ENCODE peak calls at places on chromosomes 4 and X, in four cellular contexts. One of them, this sample, is unnamed.
A peak's percentile ranks its signal among the peaks of the same experiment; 100 is the strongest.

GRCh38 chr4:109969909-109970308 is 57.2 kb downstream of the EGF start:
- DNase-seq in GM23248: no peak
- DNase-seq in HCT116: no peak
- DNase-seq in PC-3: no peak
- DNase-seq in this sample: no peak

GRCh38 chr4:109645874-109646591 is 57.2 kb downstream of the CASP6 start:
- DNase-seq in GM23248: no peak
- DNase-seq in HCT116: no peak
- DNase-seq in PC-3: no peak
- DNase-seq in this sample: no peak

GRCh38 chr4:169665039-169665732 is 44.8 kb downstream of the CLCN3 start:
- DNase-seq in GM23248: no peak
- DNase-seq in PC-3: no peak
- DNase-seq in HCT116: no peak
- DNase-seq in this sample: no peak

GRCh38 chrX:69503835-69504625 is at the start of gene NALF2:
- DNase-seq in HCT116: peak; percentile 37
- DNase-seq in PC-3: peak; percentile 50
- DNase-seq in GM23248: peak; percentile 60
- DNase-seq in this sample: peak; percentile 75

GRCh38 chr4:64903986-64904385 is 494.7 kb upstream of the TECRL start:
- DNase-seq in PC-3: no peak
- DNase-seq in HCT116: no peak
- DNase-seq in GM23248: no peak
- DNase-seq in this sample: no peak

GRCh38 chr4:63558709-63559108 is 850.5 kb downstream of the TECRL start:
- DNase-seq in GM23248: no peak
- DNase-seq in PC-3: no peak
- DNase-seq in HCT116: no peak
- DNase-seq in this sample: no peak

GRCh38 chr4:169621754-169622481 is 1.5 kb downstream of the CLCN3 start:
- DNase-seq in PC-3: peak; percentile 65
- DNase-seq in HCT116: no peak
- DNase-seq in GM23248: peak; percentile 59
- DNase-seq in this sample: no peak

GRCh38 chr4:143306788-143307187 is 29.9 kb upstream of the GAB1 start:
- DNase-seq in PC-3: no peak
- DNase-seq in GM23248: no peak
- DNase-seq in HCT116: no peak
- DNase-seq in this sample: no peak

GRCh38 chr4:4659871-4660651 is 118.2 kb upstream of the STX18 start:
- DNase-seq in PC-3: peak; percentile 81
- DNase-seq in GM23248: peak; percentile 95
- DNase-seq in HCT116: peak; percentile 77
- DNase-seq in this sample: no peak

GRCh38 chr4:109703664-109704351 is 563 bp upstream of the CASP6 start:
- DNase-seq in PC-3: peak; percentile 7
- DNase-seq in GM23248: peak; percentile 28
- DNase-seq in HCT116: no peak
- DNase-seq in this sample: no peak

GRCh38 chr4:57966987-57967760 is 857.0 kb upstream of the IGFBP7 start:
- DNase-seq in PC-3: no peak
- DNase-seq in GM23248: no peak
- DNase-seq in HCT116: no peak
- DNase-seq in this sample: no peak

GRCh38 chr4:177907736-177908424 is 465.6 kb upstream of the AGA start:
- DNase-seq in GM23248: no peak
- DNase-seq in HCT116: no peak
- DNase-seq in PC-3: no peak
- DNase-seq in this sample: no peak

GRCh38 chrX:70998402-70999027 is 67.6 kb upstream of the SLC7A3 start:
- DNase-seq in PC-3: peak; percentile 42
- DNase-seq in GM23248: peak; percentile 30
- DNase-seq in HCT116: no peak
- DNase-seq in this sample: peak; percentile 26

GRCh38 chrX:14095702-14096101 is 66.0 kb upstream of the GEMIN8 start:
- DNase-seq in HCT116: peak; percentile 57
- DNase-seq in GM23248: peak; percentile 71
- DNase-seq in PC-3: peak; percentile 78
- DNase-seq in this sample: peak; percentile 39

GRCh38 chr4:27986476-27986875 is 1125.8 kb downstream of the STIM2 start:
- DNase-seq in PC-3: no peak
- DNase-seq in GM23248: no peak
- DNase-seq in HCT116: no peak
- DNase-seq in this sample: no peak

GRCh38 chr4:85681194-85681803 is 206.3 kb downstream of the ARHGAP24 start:
- DNase-seq in GM23248: peak; percentile 92
- DNase-seq in HCT116: no peak
- DNase-seq in PC-3: no peak
- DNase-seq in this sample: no peak

GRCh38 chr4:93947318-93947717 is 118.8 kb downstream of the ATOH1 start:
- DNase-seq in HCT116: no peak
- DNase-seq in GM23248: no peak
- DNase-seq in PC-3: no peak
- DNase-seq in this sample: no peak

GRCh38 chr4:42627887-42628646 is 28.8 kb downstream of the ATP8A1 start:
- DNase-seq in GM23248: no peak
- DNase-seq in HCT116: no peak
- DNase-seq in PC-3: no peak
- DNase-seq in this sample: no peak

DNA sequence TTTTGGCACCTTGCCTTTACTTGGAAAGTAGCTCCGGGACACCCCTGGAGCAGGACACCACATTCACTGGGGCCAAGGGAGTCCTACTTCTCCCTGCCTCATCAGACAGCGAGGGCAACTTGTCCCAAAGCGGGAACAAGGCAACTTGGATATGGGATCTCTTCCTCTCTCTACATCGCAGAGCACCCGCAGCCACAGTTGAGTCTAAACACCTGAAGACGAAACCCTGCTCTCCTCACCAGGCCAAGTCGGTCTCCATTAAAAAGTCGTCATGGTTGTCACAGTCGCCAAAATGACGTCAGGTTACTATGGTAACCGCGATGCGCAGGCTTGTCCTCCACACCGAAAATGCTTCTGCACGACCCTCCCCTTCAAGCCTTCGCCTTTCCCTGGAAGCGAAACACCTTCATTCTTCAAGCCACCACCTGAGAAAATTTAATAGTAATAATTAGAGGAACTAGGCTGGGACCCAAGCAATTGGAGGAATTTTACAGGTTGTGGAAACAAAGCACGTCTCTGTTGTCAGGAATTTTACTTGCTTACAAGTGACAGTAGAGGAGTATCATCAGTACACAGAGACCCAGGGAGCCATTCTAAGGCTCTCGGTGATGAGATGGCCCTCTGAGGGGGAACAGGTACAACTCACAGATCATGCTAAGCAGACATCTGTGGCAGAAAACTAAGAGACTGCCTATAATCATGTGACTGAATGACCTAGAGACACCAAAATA is 30.5 kb upstream of the TCEAL4 start:
- DNase-seq in PC-3: no peak
- DNase-seq in HCT116: no peak
- DNase-seq in GM23248: no peak
- DNase-seq in this sample: peak; percentile 73
- H3K27ac ChIP-seq in PC-3: no peak overlapping the region
- H3K27ac ChIP-seq in HCT116: no peak overlapping the region
- H3K27ac ChIP-seq in GM23248: no peak overlapping the region
- H3K27ac ChIP-seq in this sample: no peak overlapping the region

GRCh38 chr4:24328711-24329110 is 255.6 kb downstream of the DHX15 start:
- DNase-seq in GM23248: no peak
- DNase-seq in HCT116: no peak
- DNase-seq in PC-3: no peak
- DNase-seq in this sample: peak; percentile 65

GRCh38 chr4:24328300-24328699 is 256.1 kb downstream of the DHX15 start:
- DNase-seq in PC-3: no peak
- DNase-seq in HCT116: no peak
- DNase-seq in GM23248: no peak
- DNase-seq in this sample: peak; percentile 42

GRCh38 chr4:24330198-24330972 is 254.0 kb downstream of the DHX15 start:
- DNase-seq in GM23248: peak; percentile 32
- DNase-seq in HCT116: no peak
- DNase-seq in PC-3: no peak
- DNase-seq in this sample: no peak
- H3K4me2 ChIP-seq in GM23248: no peak overlapping the region
- H3K4me2 ChIP-seq in HCT116: no peak overlapping the region
- H3K4me2 ChIP-seq in PC-3: no peak overlapping the region
- H3K4me2 ChIP-seq in this sample: no peak overlapping the region

DNA sequence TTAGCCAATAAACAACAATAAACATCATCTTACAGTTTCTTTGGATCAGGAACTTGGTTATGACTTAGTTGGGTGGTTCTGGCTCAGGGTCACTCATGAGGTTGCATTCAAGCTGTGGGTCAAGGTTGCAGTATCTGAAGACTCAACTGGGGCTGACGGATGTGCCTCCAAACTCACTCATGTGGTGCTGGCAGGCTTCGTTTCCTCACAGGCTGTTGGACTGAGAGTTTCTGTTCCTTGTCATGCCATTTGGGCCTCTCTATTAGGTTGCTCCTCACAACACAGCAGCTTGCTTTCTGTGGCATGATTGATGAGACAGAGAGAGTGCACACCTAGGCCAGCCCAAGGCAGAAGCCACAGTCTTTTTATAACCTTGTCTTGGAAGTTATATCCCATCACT is 20.7 kb downstream of the FRMPD3 start:
- DNase-seq in GM23248: no peak
- DNase-seq in HCT116: no peak
- DNase-seq in PC-3: no peak
- DNase-seq in this sample: no peak
- H3K4me3 ChIP-seq in GM23248: no peak overlapping the region
- H3K4me3 ChIP-seq in HCT116: no peak overlapping the region
- H3K4me3 ChIP-seq in PC-3: no peak overlapping the region
- H3K4me3 ChIP-seq in this sample: no peak overlapping the region

GRCh38 chrX:24838624-24839023 is 144.9 kb downstream of the POLA1 start:
- DNase-seq in HCT116: no peak
- DNase-seq in GM23248: peak; percentile 27
- DNase-seq in PC-3: peak; percentile 62
- DNase-seq in this sample: peak; percentile 12

GRCh38 chrX:24837966-24838365 is 144.2 kb downstream of the POLA1 start:
- DNase-seq in PC-3: no peak
- DNase-seq in HCT116: no peak
- DNase-seq in GM23248: no peak
- DNase-seq in this sample: no peak

GRCh38 chrX:24846551-24847170 is 152.9 kb downstream of the POLA1 start:
- DNase-seq in HCT116: no peak
- DNase-seq in GM23248: peak; percentile 52
- DNase-seq in PC-3: no peak
- DNase-seq in this sample: no peak

GRCh38 chrX:24839331-24839730 is 145.6 kb downstream of the POLA1 start:
- DNase-seq in PC-3: no peak
- DNase-seq in HCT116: no peak
- DNase-seq in GM23248: no peak
- DNase-seq in this sample: no peak

GRCh38 chrX:24842486-24842885 is 148.8 kb downstream of the POLA1 start:
- DNase-seq in GM23248: no peak
- DNase-seq in PC-3: no peak
- DNase-seq in HCT116: no peak
- DNase-seq in this sample: no peak
- H3K27ac ChIP-seq in GM23248: no peak overlapping the region
- H3K27ac ChIP-seq in PC-3: no peak overlapping the region
- H3K27ac ChIP-seq in HCT116: no peak overlapping the region
- H3K27ac ChIP-seq in this sample: no peak overlapping the region

DNA sequence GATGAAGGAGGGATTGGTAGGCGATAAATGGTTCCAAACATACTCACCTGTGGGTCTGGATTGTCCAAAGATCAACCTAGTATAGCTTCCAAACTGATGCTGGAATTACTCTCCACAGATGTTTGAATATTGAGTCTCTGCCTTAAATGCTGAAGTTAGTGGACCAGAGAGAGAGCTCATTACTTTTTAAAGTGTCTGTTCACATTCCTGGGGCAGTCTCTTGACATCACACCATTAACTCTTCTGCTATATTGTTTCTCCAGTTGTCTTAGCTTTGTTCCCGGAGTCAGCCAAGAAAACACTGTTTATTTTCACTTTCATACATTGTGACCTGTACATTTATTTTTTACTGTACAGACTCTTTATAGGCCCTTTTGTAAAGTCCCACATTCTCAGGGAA is 35.4 kb downstream of the ARHGEF38 start:
- DNase-seq in HCT116: no peak
- DNase-seq in PC-3: peak; percentile 30
- DNase-seq in GM23248: no peak
- DNase-seq in this sample: no peak
- H3K4me2 ChIP-seq in HCT116: no peak overlapping the region
- H3K4me2 ChIP-seq in PC-3: peak overlapping the region; percentile 59
- H3K4me2 ChIP-seq in GM23248: no peak overlapping the region
- H3K4me2 ChIP-seq in this sample: no peak overlapping the region

GRCh38 chrX:40097492-40098263 is at the start of gene BCOR:
- DNase-seq in HCT116: no peak
- DNase-seq in GM23248: peak; percentile 77
- DNase-seq in PC-3: peak; percentile 62
- DNase-seq in this sample: no peak
- H3K4me3 ChIP-seq in HCT116: peak within 1 kb of the TSS; percentile 54
- H3K4me3 ChIP-seq in GM23248: peak within 1 kb of the TSS; percentile 79
- H3K4me3 ChIP-seq in PC-3: peak within 1 kb of the TSS; percentile 92
- H3K4me3 ChIP-seq in this sample: peak within 1 kb of the TSS; percentile 60